ENCODE peak calls at places on chromosomes 1 and 21, in nine cellular contexts. X, E, P, L, V, Q, R, F and K are unnamed samples.

GRCh38 chr1:47407481-47407880 is 8.6 kb upstream of the FOXE3 start:
- DNase-seq in X (no peak), E (no peak), P (no peak), L (no peak), V (no peak), Q (no peak), R (peak; percentile 69), F (no peak), K (no peak)

GRCh38 chr1:172277277-172277676 is 143.2 kb upstream of the C1orf105 start:
- DNase-seq in X (no peak), E (no peak), P (no peak), L (no peak), V (no peak), Q (peak; percentile 50), R (no peak), F (no peak), K (no peak)

GRCh38 chr1:94713472-94714141 is 106.5 kb upstream of the SLC44A3 start:
- DNase-seq in X (no peak), E (no peak), P (no peak), L (peak; percentile 83), V (no peak), Q (peak; percentile 97), R (peak; percentile 98), F (no peak), K (no peak)

GRCh38 chr1:22379566-22379965 is 72.1 kb upstream of the ZBTB40 start:
- DNase-seq in X (no peak), E (no peak), P (no peak), L (no peak), V (no peak), Q (no peak), R (no peak), F (no peak), K (no peak)

GRCh38 chr1:226738995-226739695 is at the start of gene ITPKB:
- DNase-seq in X (peak; percentile 61), E (no peak), P (no peak), L (peak; percentile 69), V (no peak), Q (no peak), R (peak; percentile 64), F (peak; percentile 79), K (no peak)

GRCh38 chr1:155173478-155174333 is at the start of gene TRIM46:
- DNase-seq in X (peak; percentile 45), E (peak; percentile 33), P (peak; percentile 59), L (peak; percentile 54), V (peak; percentile 73), Q (peak; percentile 15), R (peak; percentile 21), F (peak; percentile 87), K (no peak)

GRCh38 chr1:109620396-109620817 is 770 bp downstream of the AMPD2 start:
- DNase-seq in X (no peak), E (no peak), P (no peak), L (peak; percentile 26), V (no peak), Q (no peak), R (peak; percentile 31), F (no peak), K (no peak)

GRCh38 chr1:43506233-43506632 is 24.4 kb upstream of the PTPRF start:
- DNase-seq in X (no peak), E (no peak), P (no peak), L (no peak), V (no peak), Q (no peak), R (no peak), F (peak; percentile 30), K (no peak)

GRCh38 chr1:222815367-222815765 is 527 bp downstream of the DISP1 start:
- DNase-seq in X (peak; percentile 25), E (no peak), P (peak; percentile 51), L (no peak), V (peak; percentile 78), Q (no peak), R (peak; percentile 36), F (no peak), K (no peak)

GRCh38 chr1:158798531-158798930 is 17.5 kb upstream of the OR6N2 start:
- DNase-seq in X (no peak), E (no peak), P (no peak), L (peak; percentile 10), V (no peak), Q (no peak), R (no peak), F (no peak), K (no peak)

GRCh38 chr21:17461582-17461981 is 51.3 kb upstream of the CXADR start:
- DNase-seq in X (no peak), E (no peak), P (no peak), L (no peak), V (no peak), Q (no peak), R (peak; percentile 75), F (no peak), K (no peak)

GRCh38 chr1:164781980-164782379 is 223.0 kb downstream of the PBX1 start:
- DNase-seq in X (no peak), E (no peak), P (no peak), L (no peak), V (no peak), Q (no peak), R (no peak), F (no peak), K (no peak)

GRCh38 chr1:175207971-175208370 is 15.4 kb upstream of the KIAA0040 start:
- DNase-seq in X (no peak), E (peak; percentile 94), P (no peak), L (no peak), V (no peak), Q (no peak), R (no peak), F (no peak), K (no peak)

GRCh38 chr1:40389871-40390560 is 16.5 kb downstream of the SMAP2 start:
- DNase-seq in X (no peak), E (no peak), P (no peak), L (no peak), V (no peak), Q (peak; percentile 85), R (no peak), F (no peak), K (no peak)

GRCh38 chr1:86423873-86424272 is at the start of gene CLCA2:
- DNase-seq in X (no peak), E (no peak), P (no peak), L (no peak), V (no peak), Q (no peak), R (peak; percentile 94), F (no peak), K (no peak)

GRCh38 chr1:184351416-184351975 is 35.3 kb upstream of the C1orf21 start:
- DNase-seq in X (no peak), E (no peak), P (no peak), L (no peak), V (no peak), Q (no peak), R (no peak), F (no peak), K (no peak)

GRCh38 chr1:8170059-8170835 is 144.1 kb upstream of the ERRFI1 start:
- DNase-seq in X (no peak), E (no peak), P (no peak), L (no peak), V (no peak), Q (no peak), R (no peak), F (no peak), K (peak; percentile 13)

GRCh38 chr1:182235952-182236650 is 155.5 kb downstream of the GLUL start:
- DNase-seq in X (no peak), E (no peak), P (no peak), L (no peak), V (no peak), Q (no peak), R (peak; percentile 28), F (no peak), K (no peak)